ENCODE peak calls at places on chromosomes 1 and 21, in four cellular contexts. E is AML-193, G is iris pigment epithelial cell, M is NCI-H510A treated with DMSO at 0.1 percent for 48 hours. W is an unnamed sample.

GRCh38 chr1:102191723-102192122 is 195.0 kb upstream of the OLFM3 start:
- DNase-seq in E (peak), G (peak), M (peak), W (peak)

GRCh38 chr1:27564264-27564579 is 39.7 kb downstream of the AHDC1 start:
- DNase-seq in E (no peak), G (no peak), M (no peak), W (no peak)

GRCh38 chr1:89954401-89954800 is 40.5 kb upstream of the ZNF326 start:
- DNase-seq in E (no peak), G (no peak), M (no peak), W (no peak)

GRCh38 chr21:16707274-16707673 is 805.6 kb upstream of the CXADR start:
- DNase-seq in E (no peak), G (no peak), M (no peak), W (no peak)

GRCh38 chr21:14880922-14881321 is 183.9 kb downstream of the NRIP1 start:
- DNase-seq in E (no peak), G (peak), M (no peak), W (no peak)

GRCh38 chr1:88982055-88982454 is 10.4 kb downstream of the KYAT3 start:
- DNase-seq in E (no peak), G (peak), M (no peak), W (no peak)

GRCh38 chr1:193111641-193112090 is 6.5 kb upstream of the GLRX2 start:
- DNase-seq in E (peak), G (peak), M (no peak), W (peak)

GRCh38 chr1:27233677-27234053 is 767 bp upstream of the WDTC1 start:
- DNase-seq in E (no peak), G (no peak), M (no peak), W (no peak)

GRCh38 chr1:192702212-192702993 is 66.5 kb downstream of the RGS13 start:
- DNase-seq in E (peak), G (peak), M (no peak), W (no peak)

GRCh38 chr1:25565626-25566025 is 22.2 kb downstream of the LDLRAP1 start:
- DNase-seq in E (no peak), G (no peak), M (no peak), W (no peak)

GRCh38 chr1:244192336-244192735 is 141.3 kb downstream of the ZBTB18 start:
- DNase-seq in E (no peak), G (no peak), M (no peak), W (no peak)

GRCh38 chr1:218507355-218508002 is 162.3 kb downstream of the TGFB2 start:
- DNase-seq in E (no peak), G (no peak), M (no peak), W (peak)

GRCh38 chr1:65308781-65309316 is 494 bp upstream of the DNAJC6 start:
- DNase-seq in E (no peak), G (no peak), M (peak), W (no peak)

GRCh38 chr1:248823517-248824001 is 2.2 kb downstream of the SH3BP5L start:
- DNase-seq in E (no peak), G (peak), M (no peak), W (peak)

GRCh38 chr1:55981015-55981635 is 598.2 kb downstream of the PLPP3 start:
- DNase-seq in E (no peak), G (peak), M (no peak), W (no peak)

GRCh38 chr1:194277927-194278326 is 1091.5 kb upstream of the B3GALT2 start:
- DNase-seq in E (no peak), G (no peak), M (no peak), W (no peak)

GRCh38 chr21:38297193-38297592 is 40.4 kb downstream of the KCNJ15 start:
- DNase-seq in E (no peak), G (peak), M (peak), W (no peak)

GRCh38 chr1:26072305-26072704 is 4.9 kb upstream of the TRIM63 start:
- DNase-seq in E (no peak), G (no peak), M (no peak), W (no peak)

GRCh38 chr1:44616284-44616990 is 57.8 kb downstream of the TMEM53 start:
- DNase-seq in E (no peak), G (no peak), M (no peak), W (no peak)

GRCh38 chr1:1182491-1183220 is 9.0 kb downstream of the TTLL10 start:
- DNase-seq in E (no peak), G (no peak), M (no peak), W (no peak)

GRCh38 chr1:201647094-201647493 is 108.2 kb downstream of the NAV1 start:
- DNase-seq in E (no peak), G (no peak), M (no peak), W (no peak)

GRCh38 chr1:33997127-33998047 is 133.5 kb downstream of the HMGB4 start:
- DNase-seq in E (no peak), G (no peak), M (no peak), W (no peak)

GRCh38 chr1:20192364-20192763 is 6.0 kb upstream of the PLA2G2C start:
- DNase-seq in E (no peak), G (peak), M (no peak), W (no peak)

W was measured in ACHN.